ENCODE peak calls at places on chromosomes 2 and 18, in nine cellular contexts. X is NCI-H1105, L is GM06990, I is NCI-H1436, B is H4, S is EL, J is heart right ventricle, C is NCI-H2107, Q is T-helper 1 cell. Y is an unnamed sample.

GRCh38 chr2:167862787-167863186 is 384.6 kb downstream of the STK39 start:
- DNase-seq in S (peak), J (no peak), Q (no peak), X (no peak), L (no peak), I (peak), B (peak), C (peak), Y (no peak)

GRCh38 chr2:141911485-141912066 is 219.2 kb downstream of the LRP1B start:
- DNase-seq in I (peak), J (no peak), C (peak), B (peak), Q (no peak), X (no peak), L (peak), S (peak), Y (no peak)

GRCh38 chr2:16635796-16636699 is 29.6 kb downstream of the CYRIA start:
- DNase-seq in X (no peak), L (no peak), Q (no peak), I (no peak), C (no peak), J (no peak), S (no peak), B (peak), Y (no peak)

GRCh38 chr2:231680992-231681852 is 27.1 kb upstream of the PTMA start:
- DNase-seq in C (no peak), X (no peak), B (no peak), J (peak), L (peak), Q (no peak), I (peak), S (peak), Y (peak)

GRCh38 chr2:36438454-36438977 is 82.9 kb downstream of the CRIM1 start:
- DNase-seq in B (peak), C (no peak), J (no peak), X (no peak), Q (no peak), S (peak), I (no peak), L (no peak), Y (no peak)

GRCh38 chr2:234130734-234131133 is 80.2 kb downstream of the SPP2 start:
- DNase-seq in S (no peak), B (no peak), L (no peak), Q (no peak), I (no peak), J (no peak), X (no peak), C (no peak), Y (no peak)

GRCh38 chr18:79377187-79377891 is 18.4 kb upstream of the NFATC1 start:
- DNase-seq in C (no peak), B (no peak), I (no peak), S (no peak), X (no peak), J (no peak), Q (no peak), L (no peak), Y (no peak)

GRCh38 chr2:48249631-48250473 is 280.1 kb upstream of the STON1 start:
- DNase-seq in B (peak), S (peak), I (no peak), Q (no peak), L (no peak), J (no peak), X (no peak), C (no peak), Y (no peak)

Y was measured in NCI-H774.